ENCODE peak calls at places on chromosomes 11 and 22, in eight cellular contexts. O is RPMI7951; B is osteocyte; W is stimulated activated CD4-positive, alpha-beta T cell treated with anti-CD3 and anti-CD28 coated beads, Interleukin-15, amount 100 ng/mL, for 24 hours; I is cardiac muscle cell; Q is A172; M is T-helper 1 cell; N is astrocyte of the spinal cord. F is an unnamed sample.

GRCh38 chr11:122843281-122844150 is 5.2 kb downstream of the CRTAM start:
- DNase-seq in Q (no peak), B (no peak), N (no peak), O (no peak), W (peak), I (no peak), M (no peak), F (peak)

GRCh38 chr11:14249121-14249963 is 109.6 kb downstream of the RRAS2 start:
- DNase-seq in W (peak), B (no peak), O (peak), Q (peak), M (peak), I (peak), N (peak), F (peak)

GRCh38 chr22:32122899-32123298 is 36.2 kb downstream of the C22orf42 start:
- DNase-seq in W (no peak), N (no peak), I (no peak), M (no peak), Q (no peak), B (no peak), O (no peak), F (no peak)

GRCh38 chr11:43942651-43943356 is 367 bp downstream of the C11orf96 start:
- DNase-seq in Q (no peak), W (peak), B (no peak), M (no peak), N (peak), I (peak), O (no peak), F (no peak)

GRCh38 chr11:133995066-133995465 is 38.3 kb upstream of the IGSF9B start:
- DNase-seq in N (no peak), W (no peak), O (no peak), B (no peak), Q (no peak), I (no peak), M (no peak), F (no peak)

GRCh38 chr11:59891781-59892181 is 13.2 kb downstream of the OOSP3 start:
- DNase-seq in M (no peak), W (no peak), B (no peak), O (no peak), Q (peak), I (peak), N (no peak), F (no peak)

GRCh38 chr22:27687984-27688545 is 113.5 kb downstream of the MN1 start:
- DNase-seq in Q (peak), B (no peak), O (no peak), M (no peak), N (no peak), W (no peak), I (no peak), F (no peak)

GRCh38 chr11:33668468-33668825 is 32.2 kb downstream of the C11orf91 start:
- DNase-seq in B (no peak), I (no peak), N (peak), O (no peak), M (no peak), W (no peak), Q (no peak), F (no peak)

GRCh38 chr11:92308366-92308765 is 83.7 kb downstream of the FAT3 start:
- DNase-seq in B (no peak), Q (no peak), O (no peak), M (no peak), W (no peak), I (no peak), N (no peak), F (no peak)

GRCh38 chr11:69516526-69516925 is 35.1 kb downstream of the LINC01488 start:
- DNase-seq in M (no peak), W (no peak), B (no peak), I (no peak), Q (no peak), O (peak), N (no peak), F (no peak)

GRCh38 chr11:126637800-126638175 is 282.3 kb downstream of the ST3GAL4 start:
- DNase-seq in Q (peak), B (no peak), I (peak), W (no peak), N (peak), O (peak), M (no peak), F (no peak)

GRCh38 chr11:14617241-14618027 is 26.2 kb upstream of the PDE3B start:
- DNase-seq in Q (no peak), M (no peak), O (no peak), N (no peak), B (no peak), I (peak), W (no peak), F (no peak)